ENCODE peak calls at places on chromosomes 13 and 19, in six cellular contexts. N, L, X, F, D and Q are unnamed samples. For H3K9me2, the result is how much of the 10 kb centered on the place peaks cover.

GRCh38 chr19:54451331-54451871 is 2.4 kb downstream of the LENG8 start:
- DNase-seq in N (no peak), X (no peak), L (peak), D (no peak), F (peak), Q (no peak)

GRCh38 chr13:59166174-59166573 is 997.6 kb downstream of the DIAPH3 start:
- DNase-seq in X (no peak), N (no peak), D (no peak), F (no peak), L (no peak), Q (no peak)

GRCh38 chr19:44732235-44733014 is 16.1 kb upstream of the BCL3 start:
- DNase-seq in N (no peak), F (no peak), L (no peak), X (no peak), D (no peak), Q (no peak)

GRCh38 chr13:112067871-112068305 is 939 bp downstream of the SOX1 start:
- DNase-seq in D (no peak), N (no peak), F (no peak), L (peak), X (no peak), Q (no peak)

GRCh38 chr13:26017196-26017921 is 34.5 kb downstream of the SHISA2 start:
- DNase-seq in D (no peak), F (no peak), X (no peak), N (no peak), L (peak), Q (no peak)

GRCh38 chr19:56258272-56258671 is 14.3 kb upstream of the EDDM13 start:
- DNase-seq in F (no peak), X (no peak), L (no peak), N (no peak), D (no peak), Q (no peak)

GRCh38 chr13:83881917-83882625 is at the start of gene SLITRK1:
- DNase-seq in L (peak), N (peak), F (no peak), X (no peak), D (peak), Q (no peak)

GRCh38 chr19:8310342-8311055 is 2.3 kb upstream of the CD320 start:
- DNase-seq in L (no peak), D (no peak), F (no peak), X (no peak), N (no peak), Q (no peak)

GRCh38 chr13:64648293-64648692 is 2581.8 kb downstream of the PCDH9 start:
- DNase-seq in L (no peak), D (no peak), N (no peak), F (no peak), X (no peak), Q (no peak)

GRCh38 chr13:73072501-73072900 is 13.7 kb downstream of the KLF5 start:
- DNase-seq in L (no peak), D (no peak), F (no peak), N (no peak), X (no peak), Q (no peak)

GRCh38 chr19:47507031-47507430 is 7.8 kb downstream of the NAPA start:
- DNase-seq in D (peak), L (no peak), X (no peak), F (no peak), N (no peak), Q (no peak)
- H3K4me2 ChIP-seq in D (peak), L (no peak), X (no peak), F (no peak), N (no peak), Q (no peak)

DNA sequence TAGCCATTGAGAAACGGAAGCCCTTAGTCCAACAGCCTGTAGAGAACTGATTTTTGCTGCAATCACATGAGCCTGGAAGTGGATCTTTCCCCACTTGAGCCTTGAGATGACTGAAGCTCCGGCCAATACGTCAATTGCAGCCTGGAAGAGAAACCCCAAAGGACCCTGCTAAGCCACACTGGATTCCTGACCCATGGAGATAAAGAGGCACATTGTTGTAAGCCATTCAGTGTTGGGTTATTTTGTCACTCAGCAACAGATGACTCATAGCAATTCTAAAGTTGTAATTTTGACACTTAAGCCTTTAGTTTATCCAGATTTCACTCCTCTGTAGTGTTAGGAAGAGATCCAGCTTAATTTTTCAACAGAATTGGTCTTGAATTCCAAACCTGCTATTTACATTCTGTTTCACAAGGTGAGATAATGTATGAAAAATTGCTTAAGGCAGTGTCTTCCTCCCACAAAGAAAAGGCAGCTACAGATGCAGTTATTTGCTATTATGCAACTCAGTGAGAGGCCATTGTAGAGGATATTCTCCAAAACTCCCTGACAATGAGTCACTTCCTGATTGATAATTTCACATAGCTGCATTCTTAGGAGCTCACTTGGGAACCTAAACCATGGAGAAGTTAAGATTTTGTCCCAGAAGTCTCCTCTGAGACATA is 59.4 kb upstream of the TSHZ3 start:
- DNase-seq in F (peak), D (peak), L (peak), N (no peak), X (no peak), Q (no peak)
- H3K9me2 ChIP-seq in F (under half), D (under half), L (under half), N (under half), X (under half), Q (under half)

DNA sequence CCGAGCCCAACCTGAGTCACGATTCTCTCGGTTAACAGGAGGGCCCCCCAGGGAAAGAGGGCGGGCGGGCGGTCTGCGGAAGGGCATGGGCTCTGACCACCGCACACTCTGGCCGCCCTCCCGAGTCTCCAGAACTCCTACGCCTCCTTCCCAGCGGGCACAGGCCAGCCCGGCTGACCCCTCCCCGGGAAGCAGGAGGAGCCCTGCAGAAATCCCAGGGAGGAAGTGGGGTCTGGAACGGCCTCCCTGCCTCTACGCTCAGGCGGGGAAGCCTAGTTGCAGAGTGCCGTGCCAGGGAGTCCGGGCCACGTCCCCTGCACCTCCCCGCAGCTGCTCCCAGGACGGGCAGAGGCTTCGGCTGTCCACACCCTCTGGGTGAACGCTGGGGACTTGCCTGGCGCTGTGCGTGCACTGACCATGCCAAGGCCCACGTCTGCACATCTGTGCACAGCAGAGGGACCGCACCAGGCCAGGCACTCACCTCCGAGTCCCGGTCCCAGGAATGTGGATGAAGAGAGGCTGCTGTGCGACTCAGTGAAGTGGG is 20.8 kb downstream of the TCF3 start:
- DNase-seq in F (no peak), N (no peak), X (no peak), D (no peak), L (no peak), Q (no peak)
- TF ChIP-seq EZH2phosphoT487 in F (no peak), N (no peak), X (no peak), D (no peak), L (no peak), Q (no peak)

GRCh38 chr19:53008061-53008778 is 5.5 kb upstream of the ERVV-1 start:
- DNase-seq in F (no peak), N (no peak), D (no peak), L (no peak), X (no peak), Q (no peak)
- H3K4me2 ChIP-seq in F (no peak), N (no peak), D (no peak), L (no peak), X (no peak), Q (no peak)

GRCh38 chr13:35879111-35879510 is 252.1 kb downstream of the DCLK1 start:
- DNase-seq in F (no peak), N (no peak), L (no peak), X (no peak), D (no peak), Q (no peak)
- H3K9me2 ChIP-seq in F (under half), N (under half), L (under half), X (under half), D (under half), Q (under half)

DNA sequence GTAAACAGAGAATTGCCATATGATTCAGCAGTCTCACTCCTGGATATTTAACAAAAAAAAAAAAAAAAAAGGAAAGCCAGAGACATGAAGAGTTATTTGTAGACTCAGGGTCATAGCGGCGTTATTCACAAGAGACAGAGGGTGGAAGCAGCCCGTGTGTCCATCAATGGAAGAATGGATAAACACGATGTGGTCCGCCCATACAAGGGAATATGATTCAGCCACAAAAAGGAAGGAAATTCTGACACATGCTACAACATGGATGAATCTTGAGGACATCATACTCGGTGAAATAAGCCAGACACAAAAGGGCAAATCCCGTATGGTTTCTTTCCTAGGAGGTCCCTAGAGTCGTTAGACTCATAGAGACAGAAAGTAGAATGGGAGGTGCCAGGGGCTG is 14.8 kb downstream of the ACSBG2 start:
- DNase-seq in D (no peak), X (no peak), L (no peak), F (no peak), N (no peak), Q (no peak)
- TF ChIP-seq EZH2phosphoT487 in D (no peak), X (no peak), L (no peak), F (no peak), N (no peak), Q (no peak)

DNA sequence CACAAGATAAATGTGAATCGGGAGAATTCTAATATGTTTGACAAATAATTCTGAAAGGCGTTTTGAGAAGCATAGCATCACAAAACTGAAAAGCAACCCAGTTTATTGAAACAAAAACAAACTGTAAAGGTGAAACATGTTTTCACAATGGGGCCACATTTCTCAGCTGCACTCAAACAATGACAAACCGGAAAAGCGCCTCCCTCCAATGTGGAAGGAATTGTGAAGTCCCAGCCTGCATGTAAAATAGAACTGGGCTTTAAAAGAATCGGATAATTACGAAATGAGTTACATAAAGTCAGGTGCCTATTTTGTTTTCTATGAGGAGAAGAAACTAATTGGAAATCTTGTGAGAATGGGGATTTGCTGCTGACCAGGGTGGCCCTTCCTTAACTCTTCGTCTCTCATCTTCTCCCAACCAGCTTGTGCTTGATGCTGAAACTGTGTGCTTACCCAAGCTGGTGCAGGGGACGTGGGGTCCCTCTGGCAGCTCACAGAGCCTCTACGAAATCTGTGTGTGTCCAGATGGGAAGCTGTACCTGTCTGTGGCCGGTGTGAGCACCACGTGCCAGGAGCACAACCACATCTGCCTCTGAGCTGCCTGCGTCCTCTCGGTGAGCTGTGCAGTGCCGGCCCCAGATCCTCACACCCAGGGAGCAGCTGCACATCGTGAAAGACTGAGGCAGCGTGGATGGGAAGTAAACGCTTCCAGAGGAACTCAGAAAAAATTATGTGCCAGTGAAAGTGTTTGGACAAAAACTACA is 109.4 kb downstream of the SACS start:
- DNase-seq in X (no peak), D (no peak), F (peak), N (no peak), L (peak), Q (no peak)
- H3K4me2 ChIP-seq in X (no peak), D (no peak), F (peak), N (no peak), L (peak), Q (no peak)